ENCODE peak calls at places on chromosomes 4 and X, in five cellular contexts. P is NT2/D1, J is HepG2, G is H1, A is GM12878. O is an unnamed sample.

GRCh38 chr4:88283661-88284377 is 542 bp downstream of the PPM1K start:
- DNase-seq in P (peak), J (peak), G (peak), A (no peak), O (peak)

GRCh38 chr4:148445071-148445902 is 3.1 kb upstream of the NR3C2 start:
- DNase-seq in P (no peak), J (no peak), G (peak), A (no peak), O (peak)

GRCh38 chr4:159723341-159724048 is 620.6 kb downstream of the RAPGEF2 start:
- DNase-seq in P (no peak), J (no peak), G (no peak), A (no peak), O (no peak)

GRCh38 chr4:53132117-53132889 is 233.6 kb downstream of the SCFD2 start:
- DNase-seq in P (no peak), J (no peak), G (no peak), A (no peak), O (no peak)

GRCh38 chrX:24151513-24151912 is 2.0 kb downstream of the ZFX start:
- DNase-seq in P (no peak), J (no peak), G (no peak), A (no peak), O (no peak)

GRCh38 chr4:146638801-146639351 is at the start of gene POU4F2:
- DNase-seq in P (no peak), J (no peak), G (peak), A (no peak), O (peak)

GRCh38 chr4:136811496-136812077 is 720.7 kb downstream of the PCDH18 start:
- DNase-seq in P (no peak), J (no peak), G (no peak), A (no peak), O (no peak)

GRCh38 chrX:72182924-72183323 is 1.4 kb downstream of the PIN4 start:
- DNase-seq in P (no peak), J (no peak), G (no peak), A (no peak), O (no peak)

GRCh38 chrX:17944833-17945497 is 83.9 kb upstream of the RAI2 start:
- DNase-seq in P (no peak), J (peak), G (peak), A (no peak), O (peak)

GRCh38 chrX:112687189-112687691 is 7.5 kb upstream of the LHFPL1 start:
- DNase-seq in P (no peak), J (no peak), G (no peak), A (no peak), O (no peak)

GRCh38 chr4:52612341-52612740 is 46.8 kb downstream of the USP46 start:
- DNase-seq in P (no peak), J (no peak), G (no peak), A (no peak), O (no peak)

GRCh38 chrX:48938721-48939416 is 18.5 kb downstream of the OTUD5 start:
- DNase-seq in P (no peak), J (no peak), G (no peak), A (peak), O (no peak)

GRCh38 chr4:72377491-72378194 is 191.4 kb downstream of the ADAMTS3 start:
- DNase-seq in P (no peak), J (no peak), G (no peak), A (no peak), O (no peak)

GRCh38 chr4:24991015-24991414 is 39.7 kb downstream of the LGI2 start:
- DNase-seq in P (no peak), J (no peak), G (no peak), A (no peak), O (no peak)

GRCh38 chrX:46994096-46994495 is 81.9 kb downstream of the JADE3 start:
- DNase-seq in P (no peak), J (no peak), G (no peak), A (no peak), O (no peak)

GRCh38 chrX:46758163-46758955 is 559 bp downstream of the SLC9A7 start:
- DNase-seq in P (no peak), J (no peak), G (peak), A (no peak), O (no peak)

GRCh38 chrX:10326578-10326977 is 169.8 kb downstream of the CLCN4 start:
- DNase-seq in P (no peak), J (peak), G (no peak), A (no peak), O (no peak)

GRCh38 chrX:139949703-139950102 is 15.6 kb downstream of the CXorf66 start:
- DNase-seq in P (no peak), J (no peak), G (no peak), A (no peak), O (no peak)

GRCh38 chrX:24890677-24891076 is 125.1 kb downstream of the ARX start:
- DNase-seq in P (no peak), J (peak), G (no peak), A (no peak), O (no peak)

GRCh38 chrX:138745215-138745614 is 33.7 kb upstream of the FGF13 start:
- DNase-seq in P (peak), J (peak), G (no peak), A (peak), O (peak)

GRCh38 chr4:25813705-25814104 is 49.1 kb downstream of the SEL1L3 start:
- DNase-seq in P (peak), J (peak), G (no peak), A (no peak), O (no peak)

GRCh38 chr4:125317526-125317880 is 2.7 kb downstream of the FAT4 start:
- DNase-seq in P (no peak), J (no peak), G (no peak), A (no peak), O (no peak)

GRCh38 chr4:154738426-154738825 is 5.4 kb upstream of the LRAT start:
- DNase-seq in P (no peak), J (no peak), G (no peak), A (no peak), O (no peak)
- TF ChIP-seq SUZ12 in P (no peak), J (no peak), G (no peak), A (no peak), O (no peak)

DNA sequence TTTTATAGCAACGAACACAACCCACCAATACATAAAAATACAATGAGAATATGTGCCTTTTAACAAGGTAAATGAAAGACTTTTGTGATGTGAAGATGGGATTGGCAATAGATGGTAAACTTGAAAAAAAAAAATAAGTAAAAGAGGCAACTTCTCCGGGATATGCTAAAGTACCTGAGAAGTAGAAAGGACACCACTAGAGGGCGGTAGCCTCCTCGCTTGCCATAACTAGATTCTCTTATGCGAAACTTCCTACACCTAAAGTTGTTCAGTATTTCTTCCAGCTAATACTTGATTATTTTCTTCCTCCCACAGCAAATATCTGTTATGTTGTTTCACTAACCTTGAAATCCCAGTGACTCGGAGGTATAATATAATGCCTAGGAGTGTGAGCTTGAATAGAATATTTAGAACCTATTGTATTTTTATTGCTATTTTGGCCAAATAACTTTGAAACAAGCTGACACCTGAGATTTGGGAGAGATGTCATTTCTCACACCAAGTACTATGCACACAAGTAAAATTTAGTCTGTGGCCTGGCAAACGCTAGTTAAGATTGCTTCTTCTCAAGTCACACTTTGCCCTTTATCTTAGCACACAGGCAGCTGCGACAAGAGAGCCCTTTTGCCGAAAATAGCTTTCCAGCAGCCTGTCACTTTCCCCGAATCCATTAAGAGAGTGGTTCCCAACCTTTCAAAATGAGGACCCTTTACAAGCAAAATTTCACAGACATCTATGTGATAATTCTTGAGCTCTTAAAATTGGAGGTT is 44.9 kb upstream of the PDLIM5 start:
- DNase-seq in P (peak), J (peak), G (peak), A (peak), O (peak)
- TF ChIP-seq SUZ12 in P (no peak), J (no peak), G (no peak), A (no peak), O (no peak)

GRCh38 chr4:10734697-10735096 is 50.1 kb upstream of the CLNK start:
- DNase-seq in P (no peak), J (no peak), G (no peak), A (no peak), O (no peak)

GRCh38 chr4:10737335-10737734 is 52.8 kb upstream of the CLNK start:
- DNase-seq in P (no peak), J (no peak), G (no peak), A (no peak), O (no peak)

GRCh38 chr4:10736266-10736665 is 51.7 kb upstream of the CLNK start:
- DNase-seq in P (no peak), J (no peak), G (no peak), A (no peak), O (no peak)

GRCh38 chr4:10738826-10739489 is 54.4 kb upstream of the CLNK start:
- DNase-seq in P (no peak), J (no peak), G (no peak), A (no peak), O (no peak)

GRCh38 chr4:10736895-10737294 is 52.3 kb upstream of the CLNK start:
- DNase-seq in P (no peak), J (no peak), G (no peak), A (no peak), O (no peak)
- TF ChIP-seq SUZ12 in P (no peak), J (no peak), G (no peak), A (no peak), O (no peak)

GRCh38 chr4:38315296-38315695 is 348.7 kb upstream of the KLF3 start:
- DNase-seq in P (no peak), J (no peak), G (no peak), A (no peak), O (no peak)

GRCh38 chr4:38316045-38316444 is 348.0 kb upstream of the KLF3 start:
- DNase-seq in P (no peak), J (no peak), G (no peak), A (no peak), O (no peak)

GRCh38 chr4:38313175-38313574 is 350.8 kb upstream of the KLF3 start:
- DNase-seq in P (no peak), J (no peak), G (no peak), A (no peak), O (no peak)

GRCh38 chr4:38314663-38315062 is 349.3 kb upstream of the KLF3 start:
- DNase-seq in P (no peak), J (peak), G (no peak), A (no peak), O (no peak)

DNA sequence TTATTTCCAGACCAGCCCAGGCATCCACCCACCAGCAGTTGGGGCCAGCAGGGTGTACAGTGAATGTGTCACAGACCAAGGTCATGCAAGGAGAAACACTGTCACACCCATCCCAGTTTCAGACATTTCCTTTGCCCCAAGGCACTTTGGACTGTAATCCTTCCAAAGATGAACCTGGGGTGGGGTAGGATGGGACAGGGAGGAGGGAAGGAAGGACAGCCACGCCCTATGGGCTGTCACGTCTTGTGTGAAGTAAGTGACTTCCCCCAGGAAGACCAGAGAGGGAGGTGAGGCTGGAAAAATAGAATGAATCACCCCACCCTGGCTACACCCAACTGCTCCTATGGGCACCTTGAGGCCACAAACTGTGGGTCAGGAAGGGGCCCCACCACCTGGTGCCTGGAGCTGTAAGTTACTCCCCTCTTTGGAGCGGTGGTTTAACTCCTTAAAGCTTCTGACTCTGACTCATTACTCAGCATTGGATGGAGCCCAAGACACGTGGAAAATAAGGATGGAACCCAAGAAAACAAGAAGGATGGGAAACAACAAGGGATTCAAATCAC is 349.9 kb upstream of the KLF3 start:
- DNase-seq in P (no peak), J (no peak), G (no peak), A (no peak), O (no peak)
- TF ChIP-seq SUZ12 in P (no peak), J (no peak), G (no peak), A (no peak), O (no peak)

GRCh38 chr4:163544407-163545038 is 50.0 kb downstream of the TMA16 start:
- DNase-seq in P (peak), J (peak), G (peak), A (no peak), O (peak)

GRCh38 chr4:163542275-163542674 is 47.8 kb downstream of the TMA16 start:
- DNase-seq in P (no peak), J (no peak), G (no peak), A (no peak), O (no peak)

GRCh38 chr4:163536101-163536500 is 41.6 kb downstream of the TMA16 start:
- DNase-seq in P (no peak), J (no peak), G (no peak), A (no peak), O (no peak)

GRCh38 chr4:163540448-163540847 is 46.0 kb downstream of the TMA16 start:
- DNase-seq in P (no peak), J (no peak), G (no peak), A (no peak), O (no peak)

DNA sequence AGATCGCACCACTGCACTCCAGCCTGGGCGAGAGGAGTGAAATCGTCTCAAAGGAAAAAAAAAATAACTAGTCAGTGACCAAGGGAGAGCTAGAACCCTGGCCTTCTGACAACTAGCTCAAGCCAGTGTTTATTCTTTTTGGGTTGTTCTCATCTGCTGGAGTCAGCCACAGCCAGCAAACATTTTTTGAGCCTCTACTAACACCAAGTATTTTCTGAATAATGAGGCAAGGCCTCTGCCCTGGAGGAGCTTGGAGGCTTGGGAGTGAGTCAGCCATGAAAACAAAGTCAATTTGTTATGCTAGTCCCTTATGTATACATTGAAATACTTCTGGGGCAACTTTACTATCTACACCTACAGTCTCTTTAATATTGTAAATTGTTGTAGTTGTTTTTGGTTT is 46.5 kb downstream of the TMA16 start:
- DNase-seq in P (no peak), J (no peak), G (no peak), A (no peak), O (no peak)
- TF ChIP-seq SUZ12 in P (no peak), J (no peak), G (no peak), A (no peak), O (no peak)

GRCh38 chrX:41824551-41824950 is 98.8 kb downstream of the CASK start:
- DNase-seq in P (no peak), J (no peak), G (no peak), A (no peak), O (peak)

GRCh38 chrX:41823402-41823801 is 99.4 kb downstream of the GPR82 start:
- DNase-seq in P (no peak), J (peak), G (no peak), A (no peak), O (no peak)

GRCh38 chrX:41828821-41829220 is 94.5 kb downstream of the CASK start:
- DNase-seq in P (no peak), J (no peak), G (no peak), A (no peak), O (no peak)

GRCh38 chrX:41825796-41826195 is 97.6 kb downstream of the CASK start:
- DNase-seq in P (no peak), J (no peak), G (no peak), A (no peak), O (no peak)

GRCh38 chrX:41827886-41828285 is 95.5 kb downstream of the CASK start:
- DNase-seq in P (no peak), J (no peak), G (no peak), A (no peak), O (no peak)
- TF ChIP-seq SUZ12 in P (no peak), J (no peak), G (no peak), A (no peak), O (no peak)

O was measured in HEK293T.